ENCODE peak calls at places on chromosomes 7 and 10, in five cellular contexts. One of them, this sample, is unnamed.

GRCh38 chr7:86647340-86648094 is 3.8 kb downstream of the GRM3 start:
- DNase-seq in RWPE1: no peak
- DNase-seq in CD8-positive, alpha-beta T cell: no peak
- DNase-seq in heart left ventricle: no peak
- DNase-seq in mammary epithelial cell: no peak
- DNase-seq in this sample: no peak

GRCh38 chr7:72278550-72278949 is 133.6 kb downstream of the CALN1 start:
- DNase-seq in RWPE1: no peak
- DNase-seq in CD8-positive, alpha-beta T cell: no peak
- DNase-seq in heart left ventricle: no peak
- DNase-seq in mammary epithelial cell: no peak
- DNase-seq in this sample: no peak

GRCh38 chr10:79132681-79133381 is 64.1 kb downstream of the ZMIZ1 start:
- DNase-seq in RWPE1: no peak
- DNase-seq in CD8-positive, alpha-beta T cell: no peak
- DNase-seq in heart left ventricle: no peak
- DNase-seq in mammary epithelial cell: no peak
- DNase-seq in this sample: no peak

GRCh38 chr7:22435720-22436119 is 64.3 kb downstream of the STEAP1B start:
- DNase-seq in RWPE1: no peak
- DNase-seq in CD8-positive, alpha-beta T cell: no peak
- DNase-seq in heart left ventricle: no peak
- DNase-seq in mammary epithelial cell: peak
- DNase-seq in this sample: no peak

GRCh38 chr7:96921771-96922170 is 83.6 kb upstream of the DLX6 start:
- DNase-seq in RWPE1: no peak
- DNase-seq in CD8-positive, alpha-beta T cell: no peak
- DNase-seq in heart left ventricle: no peak
- DNase-seq in mammary epithelial cell: peak
- DNase-seq in this sample: peak

GRCh38 chr7:149489391-149490024 is 8.1 kb downstream of the ZNF746 start:
- DNase-seq in RWPE1: no peak
- DNase-seq in CD8-positive, alpha-beta T cell: no peak
- DNase-seq in heart left ventricle: no peak
- DNase-seq in mammary epithelial cell: no peak
- DNase-seq in this sample: no peak

GRCh38 chr10:8061274-8062211 is 7.1 kb downstream of the GATA3 start:
- DNase-seq in RWPE1: no peak
- DNase-seq in CD8-positive, alpha-beta T cell: peak
- DNase-seq in heart left ventricle: no peak
- DNase-seq in mammary epithelial cell: peak
- DNase-seq in this sample: no peak

GRCh38 chr7:45073843-45074737 is 14.7 kb downstream of the NACAD start:
- DNase-seq in RWPE1: peak
- DNase-seq in CD8-positive, alpha-beta T cell: no peak
- DNase-seq in heart left ventricle: no peak
- DNase-seq in mammary epithelial cell: no peak
- DNase-seq in this sample: no peak

GRCh38 chr7:28956608-28957063 is 1.5 kb downstream of the TRIL start:
- DNase-seq in RWPE1: peak
- DNase-seq in CD8-positive, alpha-beta T cell: no peak
- DNase-seq in heart left ventricle: peak
- DNase-seq in mammary epithelial cell: peak
- DNase-seq in this sample: no peak

GRCh38 chr7:157136372-157136771 is 2.4 kb upstream of the UBE3C start:
- DNase-seq in RWPE1: peak
- DNase-seq in CD8-positive, alpha-beta T cell: no peak
- DNase-seq in heart left ventricle: no peak
- DNase-seq in mammary epithelial cell: peak
- DNase-seq in this sample: peak

GRCh38 chr7:41045556-41046123 is 657.2 kb downstream of the INHBA start:
- DNase-seq in RWPE1: peak
- DNase-seq in CD8-positive, alpha-beta T cell: no peak
- DNase-seq in heart left ventricle: no peak
- DNase-seq in mammary epithelial cell: peak
- DNase-seq in this sample: no peak

GRCh38 chr7:106418094-106418493 is 133.3 kb upstream of the NAMPT start:
- DNase-seq in RWPE1: no peak
- DNase-seq in CD8-positive, alpha-beta T cell: no peak
- DNase-seq in heart left ventricle: no peak
- DNase-seq in mammary epithelial cell: peak
- DNase-seq in this sample: peak

GRCh38 chr10:93821051-93821772 is 63.5 kb downstream of the LGI1 start:
- DNase-seq in RWPE1: peak
- DNase-seq in CD8-positive, alpha-beta T cell: no peak
- DNase-seq in heart left ventricle: no peak
- DNase-seq in mammary epithelial cell: peak
- DNase-seq in this sample: no peak

GRCh38 chr7:421056-421991 is 98.3 kb downstream of the PDGFA start:
- DNase-seq in RWPE1: no peak
- DNase-seq in CD8-positive, alpha-beta T cell: no peak
- DNase-seq in heart left ventricle: no peak
- DNase-seq in mammary epithelial cell: no peak
- DNase-seq in this sample: no peak

GRCh38 chr10:76033457-76034196 is 602.2 kb downstream of the LRMDA start:
- DNase-seq in RWPE1: no peak
- DNase-seq in CD8-positive, alpha-beta T cell: no peak
- DNase-seq in heart left ventricle: no peak
- DNase-seq in mammary epithelial cell: no peak
- DNase-seq in this sample: no peak

GRCh38 chr7:121278120-121279021 is 50.4 kb upstream of the WNT16 start:
- DNase-seq in RWPE1: peak
- DNase-seq in CD8-positive, alpha-beta T cell: no peak
- DNase-seq in heart left ventricle: no peak
- DNase-seq in mammary epithelial cell: peak
- DNase-seq in this sample: peak

DNA sequence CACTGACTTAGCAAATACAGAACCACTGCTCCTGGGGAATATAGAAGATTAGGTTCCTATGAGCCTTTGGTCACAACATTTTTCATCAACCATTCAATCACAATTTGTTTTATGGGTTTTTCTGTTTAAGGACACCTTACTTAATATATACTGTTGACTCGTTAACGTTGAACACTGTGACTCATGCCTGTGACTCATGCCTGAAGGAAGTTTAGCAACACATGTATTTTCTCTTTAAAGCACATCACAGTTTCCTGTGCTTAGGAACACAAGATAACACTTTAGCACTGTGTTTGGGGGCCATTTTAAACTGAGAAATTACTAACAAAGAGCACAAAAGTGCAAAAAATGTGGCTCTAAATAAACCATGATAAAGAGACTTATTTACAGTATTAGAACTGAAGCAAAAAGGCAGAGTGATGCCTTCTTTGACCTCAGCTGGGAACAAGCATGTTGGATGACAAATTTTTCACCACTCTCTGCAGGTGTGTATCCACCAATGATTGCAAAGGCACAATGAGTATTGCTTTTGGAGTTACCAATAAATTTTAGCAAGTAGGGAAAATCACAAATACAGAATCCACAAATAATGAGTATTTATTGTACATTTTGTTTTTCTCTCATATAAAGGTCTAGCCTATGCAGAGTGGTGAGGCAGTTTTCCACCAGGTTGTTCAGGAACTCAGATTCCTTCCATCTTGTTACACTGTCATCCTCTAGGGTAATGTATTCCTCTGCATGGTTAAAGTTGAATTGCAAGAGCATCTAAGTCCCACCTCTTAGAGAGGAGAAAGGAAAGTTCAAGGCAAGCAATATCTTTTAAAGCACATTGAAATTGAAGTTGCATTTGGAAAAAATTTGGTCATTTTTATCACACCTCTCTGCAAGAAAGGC is 7.3 kb downstream of the FGFBP3 start:
- DNase-seq in RWPE1: peak
- DNase-seq in CD8-positive, alpha-beta T cell: peak
- DNase-seq in heart left ventricle: no peak
- DNase-seq in mammary epithelial cell: peak
- DNase-seq in this sample: peak
- H3K27ac ChIP-seq in RWPE1: no peak
- H3K27ac ChIP-seq in CD8-positive, alpha-beta T cell: no peak
- H3K27ac ChIP-seq in heart left ventricle: no peak
- H3K27ac ChIP-seq in mammary epithelial cell: peak
- H3K27ac ChIP-seq in this sample: peak

DNA sequence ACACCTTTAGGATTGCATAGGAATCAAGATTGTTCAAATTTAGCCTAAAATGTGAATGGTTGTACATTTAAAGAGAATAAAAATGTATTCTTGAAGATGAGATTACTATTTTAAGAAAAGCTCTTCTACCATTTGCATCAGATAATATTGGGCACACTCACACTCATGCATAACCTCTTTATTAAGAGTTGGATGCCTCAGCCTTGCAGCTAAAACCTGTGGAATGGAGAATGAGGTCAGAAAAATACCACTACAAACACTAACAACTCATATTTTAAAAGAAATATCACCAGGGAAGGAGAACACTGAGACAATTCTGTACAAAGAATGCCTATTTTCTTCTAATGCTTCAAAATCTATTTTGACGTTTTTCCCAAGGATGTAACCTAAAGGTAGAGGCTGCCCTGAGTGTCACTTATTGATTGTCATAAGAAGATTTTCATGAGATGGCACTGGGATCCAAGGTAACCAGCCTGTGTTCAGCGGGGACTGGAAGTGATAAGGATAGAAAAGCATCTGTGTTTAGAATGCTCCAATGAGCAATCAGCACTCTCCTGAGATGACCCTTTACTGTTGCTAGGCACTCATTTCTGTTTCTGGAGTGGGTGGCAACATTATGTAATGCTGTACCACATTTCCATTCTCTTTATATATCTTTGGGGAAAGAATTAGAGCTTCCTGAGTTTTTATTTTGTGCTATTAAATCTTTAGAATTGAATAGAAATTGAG is 26.6 kb downstream of the REEP3 start:
- DNase-seq in RWPE1: no peak
- DNase-seq in CD8-positive, alpha-beta T cell: no peak
- DNase-seq in heart left ventricle: no peak
- DNase-seq in mammary epithelial cell: no peak
- DNase-seq in this sample: no peak
- H3K27ac ChIP-seq in RWPE1: no peak
- H3K27ac ChIP-seq in CD8-positive, alpha-beta T cell: no peak
- H3K27ac ChIP-seq in heart left ventricle: no peak
- H3K27ac ChIP-seq in mammary epithelial cell: peak
- H3K27ac ChIP-seq in this sample: no peak

DNA sequence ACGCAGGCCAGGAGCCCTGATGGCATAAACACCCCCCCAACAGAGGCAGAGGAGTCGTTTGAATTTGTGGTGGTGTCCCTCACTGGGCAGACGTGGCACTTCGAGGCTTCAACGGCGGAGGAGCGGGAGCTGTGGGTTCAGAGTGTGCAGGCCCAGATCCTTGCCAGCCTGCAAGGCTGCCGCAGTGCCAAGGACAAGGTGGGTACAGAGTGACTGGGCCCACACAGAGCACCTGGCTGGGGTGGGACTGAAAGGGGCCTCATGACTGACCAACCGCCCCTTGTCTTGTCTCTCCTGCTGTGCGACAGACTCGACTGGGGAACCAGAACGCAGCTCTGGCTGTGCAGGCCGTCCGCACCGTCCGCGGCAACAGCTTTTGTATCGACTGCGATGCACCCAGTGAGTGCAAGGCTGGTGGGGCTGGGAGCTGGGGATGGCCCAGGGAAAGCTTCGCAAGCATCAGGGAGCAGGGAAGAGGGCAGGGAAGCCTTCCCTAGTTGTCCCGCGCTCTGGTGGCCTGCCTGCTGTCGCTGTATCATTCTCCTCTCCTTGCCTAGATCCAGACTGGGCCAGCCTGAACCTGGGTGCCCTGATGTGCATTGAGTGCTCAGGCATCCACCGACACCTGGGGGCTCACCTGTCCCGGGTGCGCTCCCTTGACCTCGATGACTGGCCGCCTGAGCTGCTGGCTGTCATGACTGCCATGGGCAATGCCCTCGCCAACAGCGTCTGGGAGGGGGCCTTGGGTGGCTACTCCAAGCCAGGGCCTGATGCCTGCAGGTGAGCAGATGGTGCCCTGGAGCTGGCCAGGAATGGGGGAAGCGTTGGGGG is 25.4 kb downstream of the GBX1 start:
- DNase-seq in RWPE1: no peak
- DNase-seq in CD8-positive, alpha-beta T cell: peak
- DNase-seq in heart left ventricle: no peak
- DNase-seq in mammary epithelial cell: no peak
- DNase-seq in this sample: no peak
- H3K27ac ChIP-seq in RWPE1: no peak
- H3K27ac ChIP-seq in CD8-positive, alpha-beta T cell: no peak
- H3K27ac ChIP-seq in heart left ventricle: peak
- H3K27ac ChIP-seq in mammary epithelial cell: no peak
- H3K27ac ChIP-seq in this sample: no peak

GRCh38 chr10:124124769-124125161 is 31.4 kb upstream of the CHST15 start:
- DNase-seq in RWPE1: no peak
- DNase-seq in CD8-positive, alpha-beta T cell: no peak
- DNase-seq in heart left ventricle: no peak
- DNase-seq in mammary epithelial cell: no peak
- DNase-seq in this sample: no peak
- H3K27ac ChIP-seq in RWPE1: no peak
- H3K27ac ChIP-seq in CD8-positive, alpha-beta T cell: no peak
- H3K27ac ChIP-seq in heart left ventricle: no peak
- H3K27ac ChIP-seq in mammary epithelial cell: no peak
- H3K27ac ChIP-seq in this sample: no peak

GRCh38 chr7:130021105-130021834 is 29.9 kb downstream of the ZC3HC1 start:
- DNase-seq in RWPE1: no peak
- DNase-seq in CD8-positive, alpha-beta T cell: no peak
- DNase-seq in heart left ventricle: peak
- DNase-seq in mammary epithelial cell: no peak
- DNase-seq in this sample: no peak
- H3K27ac ChIP-seq in RWPE1: no peak
- H3K27ac ChIP-seq in CD8-positive, alpha-beta T cell: no peak
- H3K27ac ChIP-seq in heart left ventricle: peak
- H3K27ac ChIP-seq in mammary epithelial cell: no peak
- H3K27ac ChIP-seq in this sample: no peak

GRCh38 chr7:132377703-132378584 is 198.3 kb downstream of the PLXNA4 start:
- DNase-seq in RWPE1: no peak
- DNase-seq in CD8-positive, alpha-beta T cell: no peak
- DNase-seq in heart left ventricle: no peak
- DNase-seq in mammary epithelial cell: no peak
- DNase-seq in this sample: no peak
- H3K27ac ChIP-seq in RWPE1: no peak
- H3K27ac ChIP-seq in CD8-positive, alpha-beta T cell: no peak
- H3K27ac ChIP-seq in heart left ventricle: peak
- H3K27ac ChIP-seq in mammary epithelial cell: no peak
- H3K27ac ChIP-seq in this sample: no peak

This sample was measured in epithelial cell of prostate.